ENCODE peak calls at places on chromosome 22, in four cellular contexts. T is iris pigment epithelial cell, A is hepatocyte, L is NCI-H1092 treated with DMSO at 0.1 percent for 48 hours. I is an unnamed sample.

GRCh38 chr22:39717099-39717498 is 146.5 kb downstream of the CACNA1I start:
- DNase-seq in T (no peak), A (no peak), L (no peak), I (no peak)

GRCh38 chr22:29716814-29717213 is 3.0 kb upstream of the CABP7 start:
- DNase-seq in T (peak; percentile 75), A (peak; percentile 88), L (no peak), I (peak; percentile 24)

GRCh38 chr22:40533712-40534378 is 102.7 kb downstream of the MRTFA start:
- DNase-seq in T (peak; percentile 90), A (peak; percentile 40), L (no peak), I (no peak)

GRCh38 chr22:39814899-39815298 is 78.7 kb downstream of the ENTHD1 start:
- DNase-seq in T (peak; percentile 59), A (no peak), L (no peak), I (no peak)

GRCh38 chr22:29956680-29957079 is 73.7 kb downstream of the MTMR3 start:
- DNase-seq in T (no peak), A (no peak), L (no peak), I (no peak)

GRCh38 chr22:19870153-19871022 is 15.7 kb upstream of the GNB1L start:
- DNase-seq in T (no peak), A (no peak), L (no peak), I (no peak)

GRCh38 chr22:44458044-44459020 is 39.7 kb downstream of the RTL6 start:
- DNase-seq in T (no peak), A (no peak), L (no peak), I (no peak)

GRCh38 chr22:16609548-16610261 is 17.1 kb upstream of the CCT8L2 start:
- DNase-seq in T (no peak), A (no peak), L (no peak), I (no peak)

GRCh38 chr22:19691721-19692341 is 22.5 kb upstream of the SEPTIN5 start:
- DNase-seq in T (peak; percentile 68), A (peak; percentile 51), L (no peak), I (no peak)

GRCh38 chr22:49211176-49211575 is 616.5 kb downstream of the BRD1 start:
- DNase-seq in T (no peak), A (no peak), L (no peak), I (no peak)

GRCh38 chr22:19631899-19632670 is 82.2 kb upstream of the SEPTIN5 start:
- DNase-seq in T (peak; percentile 36), A (peak; percentile 46), L (peak; percentile 41), I (peak; percentile 16)

GRCh38 chr22:38347944-38348750 is 30.9 kb upstream of the CSNK1E start:
- DNase-seq in T (no peak), A (no peak), L (no peak), I (peak; percentile 65)

GRCh38 chr22:20610757-20611156 is 103.3 kb downstream of the MED15 start:
- DNase-seq in T (no peak), A (no peak), L (no peak), I (no peak)

GRCh38 chr22:38199826-38200559 is 1.8 kb upstream of the MAFF start:
- DNase-seq in T (no peak), A (no peak), L (no peak), I (no peak)

GRCh38 chr22:43854786-43855271 is 7.5 kb downstream of the SULT4A1 start:
- DNase-seq in T (no peak), A (no peak), L (no peak), I (no peak)

GRCh38 chr22:48389916-48390315 is 1437.8 kb downstream of the BRD1 start:
- DNase-seq in T (no peak), A (peak; percentile 28), L (no peak), I (no peak)

GRCh38 chr22:39999144-39999757 is 4.5 kb downstream of the FAM83F start:
- DNase-seq in T (peak; percentile 98), A (peak; percentile 76), L (peak; percentile 32), I (peak; percentile 49)

GRCh38 chr22:40491990-40492631 is 121.7 kb downstream of the SGSM3 start:
- DNase-seq in T (peak; percentile 21), A (no peak), L (no peak), I (peak; percentile 40)

GRCh38 chr22:37259540-37260029 is 15.5 kb upstream of the RAC2 start:
- DNase-seq in T (peak; percentile 65), A (peak; percentile 75), L (peak; percentile 16), I (no peak)

GRCh38 chr22:30314918-30315317 is 11.8 kb downstream of the TBC1D10A start:
- DNase-seq in T (peak; percentile 63), A (no peak), L (no peak), I (no peak)

GRCh38 chr22:24067587-24068376 is 56.7 kb downstream of the CABIN1 start:
- DNase-seq in T (no peak), A (no peak), L (peak; percentile 74), I (peak; percentile 81)

GRCh38 chr22:35330258-35330861 is 30.7 kb downstream of the TOM1 start:
- DNase-seq in T (peak; percentile 85), A (peak; percentile 73), L (no peak), I (peak; percentile 79)

GRCh38 chr22:41256898-41257260 is 16.1 kb upstream of the CHADL start:
- DNase-seq in T (peak; percentile 67), A (no peak), L (no peak), I (no peak)

I was measured in DMS53.